ENCODE peak calls at places on chromosomes 12 and 14, in seven cellular contexts. Y, L, E, B, R, N and D are unnamed samples.

GRCh38 chr14:38705220-38705619 is 397.8 kb downstream of the SEC23A start:
- DNase-seq in Y (no peak), L (no peak), E (no peak), B (no peak), R (no peak), N (no peak), D (no peak)

GRCh38 chr14:98623806-98624430 is 648.1 kb downstream of the BCL11B start:
- DNase-seq in Y (no peak), L (no peak), E (no peak), B (no peak), R (no peak), N (no peak), D (no peak)

GRCh38 chr14:103066399-103066798 is 9.1 kb upstream of the CDC42BPB start:
- DNase-seq in Y (no peak), L (no peak), E (no peak), B (peak; percentile 47), R (no peak), N (no peak), D (no peak)

GRCh38 chr14:95480109-95480886 is 36.2 kb downstream of the SYNE3 start:
- DNase-seq in Y (no peak), L (no peak), E (no peak), B (no peak), R (no peak), N (no peak), D (no peak)

GRCh38 chr12:72136792-72137191 is 135.4 kb upstream of the TRHDE start:
- DNase-seq in Y (no peak), L (no peak), E (no peak), B (no peak), R (no peak), N (no peak), D (no peak)

GRCh38 chr12:89244536-89244935 is 107.8 kb downstream of the DUSP6 start:
- DNase-seq in Y (no peak), L (no peak), E (no peak), B (no peak), R (no peak), N (no peak), D (no peak)

GRCh38 chr12:90004319-90005074 is 295.9 kb upstream of the ATP2B1 start:
- DNase-seq in Y (no peak), L (no peak), E (peak; percentile 16), B (no peak), R (no peak), N (no peak), D (no peak)

GRCh38 chr14:104267895-104268294 is 129.5 kb downstream of the KIF26A start:
- DNase-seq in Y (no peak), L (no peak), E (no peak), B (no peak), R (no peak), N (no peak), D (peak; percentile 14)

GRCh38 chr12:30753233-30753632 is 1.5 kb downstream of the CAPRIN2 start:
- DNase-seq in Y (no peak), L (peak; percentile 58), E (no peak), B (peak; percentile 56), R (no peak), N (peak; percentile 73), D (peak; percentile 42)

GRCh38 chr12:56071648-56072047 is 8.3 kb upstream of the ERBB3 start:
- DNase-seq in Y (no peak), L (no peak), E (no peak), B (peak; percentile 56), R (no peak), N (no peak), D (no peak)

GRCh38 chr14:55117816-55118441 is 11.1 kb upstream of the LGALS3 start:
- DNase-seq in Y (no peak), L (no peak), E (no peak), B (no peak), R (no peak), N (no peak), D (no peak)
- TF ChIP-seq SP1 in Y (no peak), L (no peak), E (no peak), B (no peak), R (no peak), N (no peak), D (no peak)

GRCh38 chr14:52455291-52456088 is 96.8 kb downstream of the TXNDC16 start:
- DNase-seq in Y (no peak), L (no peak), E (no peak), B (no peak), R (no peak), N (no peak), D (no peak)
- TF ChIP-seq SP1 in Y (no peak), L (no peak), E (no peak), B (no peak), R (no peak), N (no peak), D (no peak)

GRCh38 chr14:61145903-61146411 is 135.2 kb downstream of the TMEM30B start:
- DNase-seq in Y (no peak), L (no peak), E (no peak), B (no peak), R (no peak), N (no peak), D (no peak)
- TF ChIP-seq SP1 in Y (no peak), L (no peak), E (no peak), B (no peak), R (no peak), N (no peak), D (no peak)

DNA sequence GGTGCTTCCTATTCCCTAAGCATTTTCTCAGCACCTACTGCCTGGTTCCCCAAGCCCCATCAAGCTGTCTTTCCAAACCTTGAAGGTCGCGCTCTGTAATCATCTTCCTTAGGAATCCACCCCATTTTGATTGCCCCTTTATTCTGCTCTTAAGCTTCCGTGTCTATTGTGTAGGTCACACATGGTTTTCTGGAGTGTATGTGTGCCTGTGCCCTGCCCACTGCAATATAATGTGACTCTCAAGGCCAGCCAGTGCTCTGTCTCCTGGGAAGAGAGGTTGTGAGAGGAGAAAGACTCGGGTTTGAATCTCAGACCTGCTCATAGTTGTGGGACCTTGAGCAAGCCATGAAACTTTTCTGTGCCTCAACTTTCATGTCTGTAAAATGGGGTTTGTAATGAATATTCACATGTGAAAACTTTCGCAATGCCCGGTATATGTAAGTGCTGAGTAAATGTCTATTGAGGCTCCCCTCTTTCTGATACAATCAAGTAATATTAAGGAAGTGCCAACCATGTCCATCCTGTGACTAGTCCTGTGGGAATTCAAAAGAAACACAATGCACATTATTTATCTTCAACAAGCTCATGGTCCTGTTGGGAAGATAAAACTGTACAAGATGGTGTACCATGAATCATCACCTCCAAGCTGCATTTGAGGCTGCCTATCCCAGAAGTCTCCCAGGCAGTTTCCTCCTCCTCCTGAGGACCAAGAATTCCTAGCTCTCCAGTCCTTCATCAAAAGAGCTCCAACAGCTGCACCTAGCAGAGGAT is 774 bp upstream of the KRT75 start:
- DNase-seq in Y (no peak), L (no peak), E (no peak), B (no peak), R (no peak), N (no peak), D (no peak)
- TF ChIP-seq SP1 in Y (no peak), L (no peak), E (no peak), B (no peak), R (no peak), N (no peak), D (no peak)

DNA sequence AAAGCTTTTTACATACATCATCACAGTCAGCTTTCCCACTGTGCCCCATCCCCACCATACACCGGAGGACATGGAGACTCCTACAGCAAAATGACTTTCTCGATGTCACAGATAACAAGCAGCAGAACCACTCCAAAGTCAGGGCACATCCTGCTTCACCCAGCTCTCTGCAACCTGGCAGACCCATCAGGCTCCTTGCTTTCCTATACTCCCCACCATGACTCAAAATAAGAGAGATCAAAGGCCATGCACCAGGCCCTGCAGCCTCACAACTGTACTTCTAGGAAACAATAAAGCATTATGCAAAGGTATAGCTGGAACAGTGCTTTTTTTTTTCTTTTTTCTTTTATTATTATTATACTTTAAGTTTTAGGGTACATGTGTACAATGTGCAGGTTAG is 187.4 kb downstream of the DPF3 start:
- DNase-seq in Y (no peak), L (no peak), E (no peak), B (no peak), R (no peak), N (no peak), D (no peak)
- TF ChIP-seq SP1 in Y (no peak), L (no peak), E (no peak), B (no peak), R (no peak), N (no peak), D (no peak)

DNA sequence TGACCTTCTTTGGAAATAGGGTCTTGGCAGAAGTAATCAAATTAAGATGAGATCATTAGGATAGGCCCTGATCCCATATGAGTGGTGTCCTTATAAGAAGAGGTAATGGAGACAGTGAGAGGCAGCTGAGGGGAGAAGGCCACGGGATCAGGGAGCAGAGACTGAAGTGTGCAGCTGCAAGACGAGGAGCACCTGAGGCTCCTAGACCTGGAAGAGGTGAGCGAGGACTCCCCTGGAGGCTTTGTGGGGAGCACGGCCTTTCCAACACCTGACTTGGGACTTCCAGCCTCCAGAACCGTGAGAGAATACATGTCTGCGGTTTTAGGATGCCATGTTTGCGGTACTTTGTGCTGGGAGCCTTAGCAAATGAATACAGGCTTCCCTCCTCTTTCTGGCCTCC is 37.5 kb downstream of the LRTM2 start:
- DNase-seq in Y (no peak), L (no peak), E (no peak), B (no peak), R (no peak), N (no peak), D (no peak)
- TF ChIP-seq SP1 in Y (no peak), L (no peak), E (no peak), B (no peak), R (no peak), N (no peak), D (no peak)

DNA sequence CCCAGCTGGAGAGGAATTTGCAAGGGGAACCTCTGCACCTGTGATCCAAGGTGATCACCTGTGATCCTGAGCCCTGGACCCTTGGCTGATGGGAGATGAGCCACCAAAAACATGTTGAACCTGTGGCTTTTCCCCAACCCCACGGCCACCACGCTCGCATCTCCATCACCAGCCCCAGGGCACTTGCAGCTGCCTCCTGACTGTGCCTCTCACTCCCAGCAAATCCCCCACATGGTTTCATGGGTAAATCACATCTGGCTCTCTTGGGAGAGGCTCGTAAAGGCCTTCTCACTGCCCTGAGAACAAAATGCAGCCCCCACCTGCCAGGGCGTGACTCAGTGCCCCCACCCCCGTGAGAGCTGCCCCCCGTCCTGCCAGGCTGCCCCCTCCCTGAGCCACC is 76.0 kb downstream of the RFLNA start:
- DNase-seq in Y (no peak), L (no peak), E (no peak), B (no peak), R (no peak), N (no peak), D (no peak)
- TF ChIP-seq SP1 in Y (no peak), L (no peak), E (no peak), B (no peak), R (no peak), N (no peak), D (no peak)